ENCODE peak calls at places on chromosomes 3 and 15, in eight cellular contexts. M is CD8-positive, alpha-beta T cell; D is naive thymus-derived CD4-positive, alpha-beta T cell; R is adipocyte; I is BE2C; Q is uterus; O is psoas muscle; U is tibial artery. L is an unnamed sample.

GRCh38 chr15:57041416-57041815 is 123.0 kb downstream of the TCF12 start:
- DNase-seq in O (no peak), R (no peak), U (no peak), D (no peak), Q (no peak), M (no peak), I (no peak), L (no peak)

GRCh38 chr15:62020576-62021160 is 39.6 kb downstream of the VPS13C start:
- DNase-seq in D (no peak), U (no peak), I (no peak), M (no peak), R (peak; percentile 9), O (no peak), Q (no peak), L (no peak)

GRCh38 chr3:132593950-132594328 is 3.1 kb upstream of the ACKR4 start:
- DNase-seq in I (no peak), O (no peak), M (no peak), U (no peak), D (no peak), R (peak; percentile 85), Q (no peak), L (peak; percentile 78)

GRCh38 chr15:74565381-74566085 is 24.5 kb downstream of the ARID3B start:
- DNase-seq in O (no peak), D (no peak), I (no peak), U (no peak), R (no peak), M (no peak), Q (no peak), L (no peak)

GRCh38 chr15:90419738-90420487 is 31.9 kb downstream of the IQGAP1 start:
- DNase-seq in M (no peak), Q (peak; percentile 59), U (no peak), O (no peak), I (no peak), D (no peak), R (peak; percentile 87), L (no peak)

GRCh38 chr3:4772171-4772804 is 206.9 kb upstream of the BHLHE40 start:
- DNase-seq in U (peak; percentile 89), M (no peak), Q (peak; percentile 94), O (peak; percentile 77), D (no peak), R (peak; percentile 46), I (no peak), L (no peak)

GRCh38 chr3:184241447-184242296 is 7.1 kb downstream of the ALG3 start:
- DNase-seq in U (no peak), M (no peak), O (no peak), D (no peak), R (no peak), Q (no peak), I (peak; percentile 83), L (no peak)

GRCh38 chr3:179882322-179882721 is 154.4 kb downstream of the PEX5L start:
- DNase-seq in R (peak; percentile 2), M (no peak), D (no peak), Q (no peak), O (no peak), I (no peak), U (no peak), L (no peak)

GRCh38 chr3:63993653-63994079 is 29.6 kb downstream of the PSMD6 start:
- DNase-seq in Q (peak; percentile 75), O (peak; percentile 55), M (no peak), D (peak; percentile 58), I (peak; percentile 72), U (peak; percentile 74), R (peak; percentile 94), L (peak; percentile 34)

GRCh38 chr3:3189102-3189727 is 9.7 kb upstream of the CRBN start:
- DNase-seq in M (no peak), R (peak; percentile 19), U (no peak), I (no peak), Q (no peak), O (no peak), D (no peak), L (no peak)

GRCh38 chr3:186640929-186641328 is 730 bp downstream of the FETUB start:
- DNase-seq in R (no peak), M (no peak), O (no peak), I (no peak), Q (no peak), U (no peak), D (no peak), L (no peak)

GRCh38 chr3:182889948-182890629 is 90.2 kb downstream of the DCUN1D1 start:
- DNase-seq in M (no peak), D (no peak), I (no peak), R (peak; percentile 85), U (no peak), O (no peak), Q (no peak), L (no peak)

GRCh38 chr3:150253622-150254021 is 154.5 kb upstream of the TSC22D2 start:
- DNase-seq in I (peak; percentile 58), D (no peak), O (no peak), U (no peak), R (no peak), Q (no peak), M (no peak), L (no peak)

GRCh38 chr15:71390101-71390500 is 274.8 kb downstream of the THSD4 start:
- DNase-seq in R (no peak), M (no peak), I (no peak), Q (no peak), O (no peak), D (no peak), U (no peak), L (no peak)

GRCh38 chr3:64105816-64106215 is 82.5 kb upstream of the PSMD6 start:
- DNase-seq in O (no peak), R (no peak), U (no peak), I (no peak), M (no peak), D (no peak), Q (no peak), L (no peak)

GRCh38 chr15:56491110-56491722 is 26.3 kb upstream of the MNS1 start:
- DNase-seq in Q (peak; percentile 62), O (peak; percentile 38), R (peak; percentile 91), I (peak; percentile 73), M (peak; percentile 19), U (peak; percentile 66), D (peak; percentile 25), L (peak; percentile 42)

GRCh38 chr15:66865622-66866611 is 163.9 kb downstream of the SMAD6 start:
- DNase-seq in O (no peak), Q (no peak), D (no peak), I (no peak), M (no peak), R (no peak), U (no peak), L (no peak)

GRCh38 chr3:47542614-47543173 is 29.2 kb upstream of the ELP6 start:
- DNase-seq in U (peak; percentile 39), I (peak; percentile 29), R (no peak), M (no peak), O (peak; percentile 41), Q (peak; percentile 51), D (no peak), L (no peak)

GRCh38 chr3:194475138-194475932 is 11.5 kb downstream of the ATP13A3 start:
- DNase-seq in R (peak; percentile 23), Q (no peak), D (no peak), I (no peak), U (no peak), O (no peak), M (no peak), L (no peak)

GRCh38 chr3:25297667-25298585 is 130.1 kb upstream of the RARB start:
- DNase-seq in R (peak; percentile 80), D (no peak), O (no peak), Q (no peak), I (no peak), M (no peak), U (no peak), L (peak; percentile 65)

DNA sequence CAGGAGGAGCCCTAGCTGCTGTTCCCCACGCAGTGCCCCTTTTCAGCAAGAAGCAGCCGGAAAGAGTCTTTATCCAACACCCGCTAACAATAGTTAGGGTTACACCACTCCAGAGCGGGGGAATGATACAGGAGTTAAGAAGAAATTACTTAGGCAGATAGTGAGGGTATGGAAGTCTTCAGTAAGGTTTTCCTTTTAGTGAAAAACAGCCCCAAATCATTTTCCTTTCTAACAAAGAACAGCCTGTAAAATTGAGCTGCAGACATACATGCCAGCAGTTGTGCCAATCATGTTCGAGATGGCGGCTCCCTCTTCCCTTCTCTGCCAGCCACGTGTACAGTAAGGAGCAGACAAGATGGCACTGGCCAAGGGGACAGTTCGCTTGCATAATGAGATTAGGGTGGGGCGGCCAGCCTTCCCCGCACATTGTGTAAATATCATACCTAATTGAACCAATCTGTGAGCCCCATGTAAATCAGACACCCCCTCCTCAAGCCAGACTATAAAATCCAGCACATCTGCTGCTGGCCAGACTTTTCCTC is 18.5 kb upstream of the SENP5 start:
- DNase-seq in R (no peak), M (no peak), Q (no peak), U (no peak), O (no peak), D (no peak), I (peak; percentile 17), L (no peak)
- H3K4me1 ChIP-seq in R (no peaks in the 10 kb centered on the region), M (no peaks in the 10 kb centered on the region), Q (no peaks in the 10 kb centered on the region), U (no peaks in the 10 kb centered on the region), O (no peaks in the 10 kb centered on the region), D (no peaks in the 10 kb centered on the region), I (no peaks in the 10 kb centered on the region), L (no peaks in the 10 kb centered on the region)

GRCh38 chr3:134601539-134602439 is 49.0 kb downstream of the KY start:
- DNase-seq in D (no peak), I (peak; percentile 92), U (no peak), M (no peak), O (no peak), Q (no peak), R (peak; percentile 61), L (peak; percentile 40)

GRCh38 chr3:134600685-134601502 is 49.9 kb downstream of the KY start:
- DNase-seq in U (peak; percentile 43), O (peak; percentile 59), I (peak; percentile 81), Q (no peak), R (peak; percentile 89), D (peak; percentile 47), M (peak; percentile 16), L (peak; percentile 52)

GRCh38 chr3:134597390-134597975 is 53.3 kb downstream of the KY start:
- DNase-seq in Q (no peak), U (no peak), O (no peak), I (no peak), M (no peak), D (no peak), R (no peak), L (peak; percentile 21)

GRCh38 chr3:134600166-134600670 is 50.6 kb downstream of the KY start:
- DNase-seq in U (no peak), R (peak; percentile 92), M (no peak), O (no peak), I (no peak), D (no peak), Q (no peak), L (peak; percentile 12)

GRCh38 chr3:134598813-134599563 is 51.8 kb downstream of the KY start:
- DNase-seq in O (no peak), M (no peak), U (no peak), R (peak; percentile 14), D (no peak), Q (no peak), I (no peak), L (no peak)
- H3K4me1 ChIP-seq in O (no peaks in the 10 kb centered on the region), M (no peaks in the 10 kb centered on the region), U (no peaks in the 10 kb centered on the region), R (no peaks in the 10 kb centered on the region), D (no peaks in the 10 kb centered on the region), Q (no peaks in the 10 kb centered on the region), I (peaks cover 16% of the 10 kb centered on the region), L (peaks cover 30% of the 10 kb centered on the region)

GRCh38 chr15:69117431-69117841 is 43.0 kb upstream of the GLCE start:
- DNase-seq in U (no peak), R (no peak), M (no peak), O (no peak), I (peak; percentile 41), Q (no peak), D (no peak), L (no peak)
- H3K4me1 ChIP-seq in U (no peaks in the 10 kb centered on the region), R (peaks cover 26% of the 10 kb centered on the region), M (peaks cover 18% of the 10 kb centered on the region), O (no peaks in the 10 kb centered on the region), I (peaks cover 31% of the 10 kb centered on the region), Q (no peaks in the 10 kb centered on the region), D (no peaks in the 10 kb centered on the region), L (no peaks in the 10 kb centered on the region)

GRCh38 chr3:8516047-8516671 is 14.5 kb downstream of the LMCD1 start:
- DNase-seq in O (no peak), R (no peak), D (no peak), Q (no peak), I (no peak), M (no peak), U (no peak), L (no peak)
- H3K4me1 ChIP-seq in O (peaks cover 85% of the 10 kb centered on the region), R (peaks cover 34% of the 10 kb centered on the region), D (no peaks in the 10 kb centered on the region), Q (no peaks in the 10 kb centered on the region), I (peaks cover 3% of the 10 kb centered on the region), M (no peaks in the 10 kb centered on the region), U (no peaks in the 10 kb centered on the region), L (no peaks in the 10 kb centered on the region)

L was measured in SJSA1.